ENCODE peak calls at places on chromosomes 6 and 20, in ten cellular contexts. L is NCI-H2081, Z is T-helper 9 cell, I is left ventricle myocardium inferior, S is heart left ventricle, A is breast epithelium, Y is GM20000, C is Right ventricle myocardium superior, G is NCI-H187, R is AG08396. D is an unnamed sample.

GRCh38 chr6:13229205-13230085 is 98.9 kb downstream of the TBC1D7 start:
- DNase-seq in L (no peak), Z (no peak), I (no peak), S (no peak), A (no peak), Y (peak; percentile 70), C (no peak), G (no peak), R (no peak), D (no peak)

GRCh38 chr20:58759947-58760346 is 67.3 kb downstream of the NPEPL1 start:
- DNase-seq in L (no peak), Z (no peak), I (no peak), S (no peak), A (no peak), Y (no peak), C (no peak), G (no peak), R (no peak), D (no peak)

GRCh38 chr20:4814696-4815252 is 93.1 kb downstream of the PRND start:
- DNase-seq in L (no peak), Z (no peak), I (peak; percentile 35), S (no peak), A (no peak), Y (peak; percentile 70), C (peak; percentile 73), G (no peak), R (no peak), D (no peak)

GRCh38 chr6:21915707-21916399 is 322.3 kb downstream of the SOX4 start:
- DNase-seq in L (no peak), Z (no peak), I (no peak), S (no peak), A (no peak), Y (no peak), C (no peak), G (no peak), R (peak; percentile 14), D (peak; percentile 6)

GRCh38 chr6:39225946-39226437 is 3.3 kb downstream of the KCNK5 start:
- DNase-seq in L (no peak), Z (no peak), I (no peak), S (peak; percentile 60), A (no peak), Y (peak; percentile 41), C (no peak), G (no peak), R (no peak), D (no peak)

GRCh38 chr20:23257848-23258746 is 92.5 kb upstream of the NXT1 start:
- DNase-seq in L (peak; percentile 59), Z (no peak), I (no peak), S (no peak), A (no peak), Y (no peak), C (no peak), G (no peak), R (peak; percentile 62), D (peak; percentile 85)

GRCh38 chr6:43916091-43916923 is 146.3 kb downstream of the VEGFA start:
- DNase-seq in L (no peak), Z (no peak), I (no peak), S (no peak), A (no peak), Y (no peak), C (no peak), G (no peak), R (no peak), D (no peak)

GRCh38 chr20:59752101-59752586 is 147.8 kb downstream of the PHACTR3 start:
- DNase-seq in L (no peak), Z (no peak), I (peak; percentile 70), S (peak; percentile 78), A (no peak), Y (peak; percentile 81), C (peak; percentile 73), G (no peak), R (no peak), D (no peak)

D was measured in hepatic stellate cell.